ENCODE peak calls at places on chromosomes 3 and 15, in five cellular contexts. One of them, this sample, is unnamed.

GRCh38 chr3:38264307-38264706 is 1.3 kb upstream of the SLC22A13 start:
- DNase-seq in WTC11: no peak
- DNase-seq in GM23338: no peak
- DNase-seq in H1: no peak
- DNase-seq in HepG2: no peak
- DNase-seq in this sample: no peak

GRCh38 chr3:171384101-171384891 is 75.9 kb downstream of the TNIK start:
- DNase-seq in WTC11: no peak
- DNase-seq in GM23338: peak
- DNase-seq in H1: no peak
- DNase-seq in HepG2: no peak
- DNase-seq in this sample: no peak

GRCh38 chr15:57213783-57214366 is 162.4 kb upstream of the CGNL1 start:
- DNase-seq in WTC11: no peak
- DNase-seq in GM23338: no peak
- DNase-seq in H1: no peak
- DNase-seq in HepG2: peak
- DNase-seq in this sample: no peak

GRCh38 chr3:65953301-65953812 is 85.4 kb downstream of the MAGI1 start:
- DNase-seq in WTC11: peak
- DNase-seq in GM23338: peak
- DNase-seq in H1: peak
- DNase-seq in HepG2: peak
- DNase-seq in this sample: no peak

GRCh38 chr3:27508421-27508820 is 24.2 kb upstream of the SLC4A7 start:
- DNase-seq in WTC11: no peak
- DNase-seq in GM23338: no peak
- DNase-seq in H1: no peak
- DNase-seq in HepG2: no peak
- DNase-seq in this sample: no peak

GRCh38 chr3:152737021-152737908 is 97.7 kb upstream of the P2RY1 start:
- DNase-seq in WTC11: no peak
- DNase-seq in GM23338: no peak
- DNase-seq in H1: no peak
- DNase-seq in HepG2: no peak
- DNase-seq in this sample: no peak

GRCh38 chr3:146313411-146314111 is 62.7 kb upstream of the PLSCR4 start:
- DNase-seq in WTC11: no peak
- DNase-seq in GM23338: no peak
- DNase-seq in H1: no peak
- DNase-seq in HepG2: no peak
- DNase-seq in this sample: no peak

GRCh38 chr15:95937128-95937528 is 393.4 kb upstream of the NR2F2 start:
- DNase-seq in WTC11: no peak
- DNase-seq in GM23338: no peak
- DNase-seq in H1: no peak
- DNase-seq in HepG2: no peak
- DNase-seq in this sample: no peak

GRCh38 chr3:151403246-151403645 is 18.7 kb upstream of the P2RY12 start:
- DNase-seq in WTC11: no peak
- DNase-seq in GM23338: no peak
- DNase-seq in H1: no peak
- DNase-seq in HepG2: no peak
- DNase-seq in this sample: no peak

GRCh38 chr15:78076231-78077052 is 1.1 kb downstream of the TBC1D2B start:
- DNase-seq in WTC11: no peak
- DNase-seq in GM23338: peak
- DNase-seq in H1: no peak
- DNase-seq in HepG2: no peak
- DNase-seq in this sample: no peak

DNA sequence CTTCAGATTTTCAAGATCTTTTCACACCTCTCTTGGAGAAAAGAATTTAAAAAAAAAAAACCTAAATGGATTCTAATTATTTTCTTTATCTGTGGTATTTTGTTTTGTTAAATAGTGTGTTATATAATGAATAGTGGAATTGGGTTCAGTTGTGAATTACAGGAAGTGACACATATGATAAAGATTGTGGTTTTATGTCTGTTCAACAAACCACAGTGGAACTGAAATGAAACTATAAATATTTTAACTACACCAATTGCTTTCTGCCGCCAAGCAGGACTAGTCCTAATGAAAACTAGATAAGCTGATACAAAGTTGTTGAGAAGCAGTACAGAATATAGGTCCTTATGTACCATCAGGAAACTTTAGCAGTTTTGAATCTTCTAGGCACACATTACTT is 121.6 kb downstream of the UBE2E2 start:
- DNase-seq in WTC11: no peak
- DNase-seq in GM23338: no peak
- DNase-seq in H1: no peak
- DNase-seq in HepG2: no peak
- DNase-seq in this sample: no peak
- TF ChIP-seq CREB1 in WTC11: no peak
- TF ChIP-seq CREB1 in GM23338: no peak
- TF ChIP-seq CREB1 in H1: no peak
- TF ChIP-seq CREB1 in HepG2: no peak
- TF ChIP-seq CREB1 in this sample: no peak

GRCh38 chr3:168730073-168730472 is 634.3 kb upstream of the GOLIM4 start:
- DNase-seq in WTC11: no peak
- DNase-seq in GM23338: peak
- DNase-seq in H1: no peak
- DNase-seq in HepG2: no peak
- DNase-seq in this sample: no peak
- TF ChIP-seq CREB1 in WTC11: no peak
- TF ChIP-seq CREB1 in GM23338: no peak
- TF ChIP-seq CREB1 in H1: no peak
- TF ChIP-seq CREB1 in HepG2: no peak
- TF ChIP-seq CREB1 in this sample: no peak

DNA sequence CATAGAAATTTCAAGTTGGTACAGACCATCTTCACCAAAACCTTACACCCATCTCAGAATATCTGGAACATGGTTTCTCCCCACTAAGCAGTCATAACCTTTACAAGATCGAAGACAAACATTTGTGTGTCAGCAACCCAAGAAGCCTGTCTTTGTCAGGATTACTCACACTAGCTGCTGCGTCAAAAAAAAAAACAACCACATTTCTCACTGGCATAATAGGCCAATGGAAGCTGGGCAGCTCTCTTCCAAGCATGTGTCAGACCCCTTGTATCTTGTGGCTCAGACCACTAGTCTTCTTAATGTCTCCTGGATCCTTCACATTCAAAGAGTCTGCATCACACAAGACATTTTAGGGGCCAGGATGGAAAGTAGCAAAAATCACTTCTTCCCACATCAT is 266.9 kb upstream of the IGF1R start:
- DNase-seq in WTC11: no peak
- DNase-seq in GM23338: no peak
- DNase-seq in H1: no peak
- DNase-seq in HepG2: no peak
- DNase-seq in this sample: no peak
- TF ChIP-seq CREB1 in WTC11: no peak
- TF ChIP-seq CREB1 in GM23338: no peak
- TF ChIP-seq CREB1 in H1: no peak
- TF ChIP-seq CREB1 in HepG2: no peak
- TF ChIP-seq CREB1 in this sample: no peak

DNA sequence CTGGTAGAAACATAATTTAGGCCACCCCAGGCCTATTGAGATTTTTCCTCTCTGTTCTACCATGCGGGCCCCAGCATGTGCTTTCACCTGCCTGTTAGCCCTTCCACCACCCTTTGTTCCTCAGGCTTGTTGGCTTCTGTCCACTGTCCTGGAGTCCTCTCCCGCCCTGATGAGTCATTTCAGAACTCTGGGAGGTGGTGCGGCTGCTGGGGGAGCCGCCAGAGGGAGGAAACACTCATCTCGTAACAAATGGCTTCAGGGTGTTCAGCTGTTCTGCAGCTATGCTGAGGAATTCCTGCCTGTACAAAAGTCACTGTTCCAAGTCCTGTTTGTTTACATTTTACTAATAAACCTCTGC is 36.3 kb downstream of the LRTM1 start:
- DNase-seq in WTC11: no peak
- DNase-seq in GM23338: no peak
- DNase-seq in H1: no peak
- DNase-seq in HepG2: peak
- DNase-seq in this sample: peak
- TF ChIP-seq CREB1 in WTC11: no peak
- TF ChIP-seq CREB1 in GM23338: no peak
- TF ChIP-seq CREB1 in H1: no peak
- TF ChIP-seq CREB1 in HepG2: no peak
- TF ChIP-seq CREB1 in this sample: no peak

GRCh38 chr15:27570746-27571145 is 528.4 kb downstream of the OCA2 start:
- DNase-seq in WTC11: no peak
- DNase-seq in GM23338: no peak
- DNase-seq in H1: no peak
- DNase-seq in HepG2: no peak
- DNase-seq in this sample: no peak

GRCh38 chr15:27576576-27576975 is 522.5 kb downstream of the OCA2 start:
- DNase-seq in WTC11: no peak
- DNase-seq in GM23338: no peak
- DNase-seq in H1: no peak
- DNase-seq in HepG2: peak
- DNase-seq in this sample: no peak

GRCh38 chr15:27574541-27575054 is 524.5 kb downstream of the OCA2 start:
- DNase-seq in WTC11: no peak
- DNase-seq in GM23338: no peak
- DNase-seq in H1: no peak
- DNase-seq in HepG2: no peak
- DNase-seq in this sample: no peak

GRCh38 chr15:27579738-27580137 is 519.4 kb downstream of the OCA2 start:
- DNase-seq in WTC11: no peak
- DNase-seq in GM23338: no peak
- DNase-seq in H1: no peak
- DNase-seq in HepG2: no peak
- DNase-seq in this sample: no peak

DNA sequence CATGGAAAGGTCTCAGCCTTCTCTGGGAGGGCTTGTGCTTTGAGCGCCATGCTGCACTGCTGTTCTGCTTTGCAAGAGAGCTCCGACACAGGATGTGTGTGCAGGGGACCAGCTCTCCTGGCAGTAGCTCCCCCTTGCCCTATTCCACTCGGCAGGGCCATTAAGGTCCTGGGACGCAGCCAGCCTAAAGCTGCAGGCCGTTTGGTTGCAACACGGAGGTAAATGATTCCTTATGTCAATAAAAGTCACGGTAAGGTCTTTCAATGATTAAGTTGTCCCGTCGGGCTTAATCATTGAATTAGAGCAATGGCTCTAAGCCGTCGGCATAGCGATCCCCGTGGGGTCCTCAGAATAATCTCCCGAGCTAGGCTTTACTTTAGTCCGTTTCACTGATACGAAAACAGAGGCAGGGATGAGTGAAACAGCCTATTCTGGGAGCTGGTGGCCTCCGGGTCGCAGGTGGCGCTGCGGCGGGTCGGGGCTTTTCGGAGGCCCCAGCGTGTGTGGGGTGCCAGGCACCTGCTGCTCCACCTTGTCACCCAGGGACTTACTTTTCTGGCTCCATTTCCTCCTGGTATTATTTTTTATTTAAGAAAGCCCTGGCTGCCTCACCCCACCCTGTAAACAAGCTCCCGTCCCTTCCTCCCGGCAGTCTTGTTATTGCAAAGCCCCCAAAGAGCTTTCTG is 525.2 kb downstream of the OCA2 start:
- DNase-seq in WTC11: no peak
- DNase-seq in GM23338: no peak
- DNase-seq in H1: no peak
- DNase-seq in HepG2: no peak
- DNase-seq in this sample: no peak
- TF ChIP-seq CREB1 in WTC11: no peak
- TF ChIP-seq CREB1 in GM23338: no peak
- TF ChIP-seq CREB1 in H1: no peak
- TF ChIP-seq CREB1 in HepG2: no peak
- TF ChIP-seq CREB1 in this sample: no peak

GRCh38 chr3:45167011-45167911 is 21.1 kb upstream of the CDCP1 start:
- DNase-seq in WTC11: peak
- DNase-seq in GM23338: peak
- DNase-seq in H1: peak
- DNase-seq in HepG2: no peak
- DNase-seq in this sample: peak

GRCh38 chr3:45168451-45168850 is 22.3 kb upstream of the CDCP1 start:
- DNase-seq in WTC11: no peak
- DNase-seq in GM23338: no peak
- DNase-seq in H1: no peak
- DNase-seq in HepG2: no peak
- DNase-seq in this sample: no peak

GRCh38 chr3:45166283-45166879 is 20.2 kb upstream of the CDCP1 start:
- DNase-seq in WTC11: no peak
- DNase-seq in GM23338: no peak
- DNase-seq in H1: no peak
- DNase-seq in HepG2: no peak
- DNase-seq in this sample: no peak

GRCh38 chr3:45171283-45171682 is 25.1 kb upstream of the CDCP1 start:
- DNase-seq in WTC11: no peak
- DNase-seq in GM23338: no peak
- DNase-seq in H1: no peak
- DNase-seq in HepG2: no peak
- DNase-seq in this sample: peak

GRCh38 chr3:45170071-45170470 is 23.9 kb upstream of the CDCP1 start:
- DNase-seq in WTC11: no peak
- DNase-seq in GM23338: no peak
- DNase-seq in H1: no peak
- DNase-seq in HepG2: no peak
- DNase-seq in this sample: no peak
- TF ChIP-seq CREB1 in WTC11: no peak
- TF ChIP-seq CREB1 in GM23338: no peak
- TF ChIP-seq CREB1 in H1: no peak
- TF ChIP-seq CREB1 in HepG2: no peak
- TF ChIP-seq CREB1 in this sample: no peak